ENCODE peak calls at places on chromosomes 16 and 17, in nine cellular contexts. W is heart left ventricle; F is HCT116; Z is prostate gland; D is PC-3; C is CD8-positive, alpha-beta memory T cell; V is H7; M is ovary; J is NT2/D1. L is an unnamed sample. For H3K36me3, the result is how much of the 10 kb centered on the place peaks cover.

GRCh38 chr17:45299311-45299710 is 17.5 kb downstream of the MAP3K14 start:
- DNase-seq in W (peak), F (no peak), Z (no peak), D (no peak), C (no peak), V (no peak), M (no peak), J (no peak), L (no peak)

GRCh38 chr17:50558955-50559614 is 1.4 kb upstream of the CACNA1G start:
- DNase-seq in W (no peak), F (no peak), Z (no peak), D (no peak), C (no peak), V (peak), M (peak), J (peak), L (no peak)

GRCh38 chr16:47503936-47504335 is 42.8 kb downstream of the PHKB start:
- DNase-seq in W (no peak), F (peak), Z (no peak), D (peak), C (no peak), V (no peak), M (no peak), J (no peak), L (peak)

GRCh38 chr17:57406131-57406980 is 150.0 kb downstream of the MSI2 start:
- DNase-seq in W (no peak), F (no peak), Z (peak), D (peak), C (no peak), V (no peak), M (peak), J (no peak), L (peak)

GRCh38 chr17:50345443-50346312 is at the start of gene XYLT2:
- DNase-seq in W (peak), F (peak), Z (peak), D (peak), C (peak), V (peak), M (peak), J (peak), L (peak)

GRCh38 chr16:52861614-52862022 is 191.1 kb downstream of the CHD9NB start:
- DNase-seq in W (no peak), F (peak), Z (no peak), D (peak), C (no peak), V (peak), M (no peak), J (peak), L (no peak)

GRCh38 chr17:39921323-39921722 is 2.9 kb upstream of the GSDMB start:
- DNase-seq in W (no peak), F (no peak), Z (no peak), D (no peak), C (no peak), V (peak), M (no peak), J (no peak), L (no peak)

GRCh38 chr17:29143894-29144293 is 36.3 kb downstream of the MYO18A start:
- DNase-seq in W (no peak), F (no peak), Z (no peak), D (peak), C (peak), V (peak), M (no peak), J (no peak), L (no peak)

GRCh38 chr17:18184143-18185007 is 747 bp downstream of the ALKBH5 start:
- DNase-seq in W (peak), F (no peak), Z (peak), D (peak), C (peak), V (peak), M (peak), J (no peak), L (no peak)

GRCh38 chr17:2755941-2756724 is 6.7 kb upstream of the CCDC92B start:
- DNase-seq in W (no peak), F (no peak), Z (no peak), D (no peak), C (no peak), V (peak), M (no peak), J (no peak), L (no peak)

GRCh38 chr17:76370261-76370993 is 14.0 kb upstream of the SPHK1 start:
- DNase-seq in W (peak), F (no peak), Z (peak), D (peak), C (no peak), V (peak), M (no peak), J (no peak), L (peak)

GRCh38 chr17:42563543-42563942 is 1.6 kb downstream of the COASY start:
- DNase-seq in W (no peak), F (no peak), Z (no peak), D (peak), C (no peak), V (peak), M (no peak), J (no peak), L (no peak)

GRCh38 chr17:42744283-42744805 is 496 bp downstream of the EZH1 start:
- DNase-seq in W (peak), F (peak), Z (peak), D (peak), C (no peak), V (no peak), M (no peak), J (peak), L (peak)

GRCh38 chr16:81143921-81144471 is 47.8 kb upstream of the GCSH start:
- DNase-seq in W (no peak), F (peak), Z (no peak), D (no peak), C (no peak), V (no peak), M (no peak), J (no peak), L (peak)

GRCh38 chr17:78356163-78356713 is 3.6 kb downstream of the SOCS3 start:
- DNase-seq in W (no peak), F (no peak), Z (no peak), D (peak), C (peak), V (peak), M (no peak), J (peak), L (no peak)

GRCh38 chr17:80951121-80952090 is 40.2 kb upstream of the CHMP6 start:
- DNase-seq in W (peak), F (no peak), Z (no peak), D (no peak), C (no peak), V (peak), M (peak), J (no peak), L (no peak)

GRCh38 chr17:74442670-74443515 is 11.0 kb downstream of the GPRC5C start:
- DNase-seq in W (peak), F (peak), Z (peak), D (peak), C (no peak), V (peak), M (peak), J (no peak), L (peak)

GRCh38 chr17:19770985-19771710 is 23.1 kb upstream of the ALDH3A1 start:
- DNase-seq in W (no peak), F (no peak), Z (no peak), D (no peak), C (no peak), V (no peak), M (no peak), J (no peak), L (no peak)

GRCh38 chr17:57622886-57623433 is 122.1 kb downstream of the CCDC182 start:
- DNase-seq in W (peak), F (no peak), Z (no peak), D (peak), C (no peak), V (no peak), M (no peak), J (no peak), L (peak)

GRCh38 chr17:7204828-7205461 is 14.7 kb downstream of the DLG4 start:
- DNase-seq in W (peak), F (peak), Z (no peak), D (no peak), C (peak), V (peak), M (peak), J (peak), L (no peak)
- H3K36me3 ChIP-seq in W (under half), F (under half), Z (under half), D (under half), C (under half), V (under half), M (under half), J (under half), L (under half)

DNA sequence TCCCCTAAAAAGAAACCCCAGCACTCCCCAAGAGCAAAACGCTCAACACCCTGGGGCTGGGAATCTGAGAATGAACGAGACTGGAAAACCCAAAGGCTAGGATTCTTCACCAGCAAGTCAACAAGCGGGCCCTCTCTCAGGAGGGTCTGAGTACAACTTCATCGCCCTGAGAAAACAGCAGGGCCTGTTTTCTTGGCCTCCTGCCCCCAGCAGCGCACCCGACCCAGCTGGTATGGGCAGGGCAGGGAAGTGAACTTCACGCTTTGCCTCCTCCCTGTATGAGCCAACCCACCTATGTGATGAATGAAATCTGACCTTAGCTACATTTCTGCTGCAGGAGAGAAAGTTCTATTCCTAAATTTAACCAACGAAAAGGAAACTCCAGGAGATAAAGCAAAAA is 11.1 kb downstream of the NUDT16L1 start:
- DNase-seq in W (no peak), F (no peak), Z (no peak), D (no peak), C (no peak), V (peak), M (no peak), J (no peak), L (no peak)
- H3K36me3 ChIP-seq in W (half or more), F (under half), Z (under half), D (under half), C (under half), V (under half), M (under half), J (half or more), L (under half)

GRCh38 chr17:17141279-17141678 is 64.9 kb downstream of the PLD6 start:
- DNase-seq in W (no peak), F (no peak), Z (no peak), D (no peak), C (no peak), V (peak), M (no peak), J (no peak), L (no peak)
- H3K36me3 ChIP-seq in W (half or more), F (under half), Z (under half), D (half or more), C (under half), V (under half), M (under half), J (half or more), L (under half)

DNA sequence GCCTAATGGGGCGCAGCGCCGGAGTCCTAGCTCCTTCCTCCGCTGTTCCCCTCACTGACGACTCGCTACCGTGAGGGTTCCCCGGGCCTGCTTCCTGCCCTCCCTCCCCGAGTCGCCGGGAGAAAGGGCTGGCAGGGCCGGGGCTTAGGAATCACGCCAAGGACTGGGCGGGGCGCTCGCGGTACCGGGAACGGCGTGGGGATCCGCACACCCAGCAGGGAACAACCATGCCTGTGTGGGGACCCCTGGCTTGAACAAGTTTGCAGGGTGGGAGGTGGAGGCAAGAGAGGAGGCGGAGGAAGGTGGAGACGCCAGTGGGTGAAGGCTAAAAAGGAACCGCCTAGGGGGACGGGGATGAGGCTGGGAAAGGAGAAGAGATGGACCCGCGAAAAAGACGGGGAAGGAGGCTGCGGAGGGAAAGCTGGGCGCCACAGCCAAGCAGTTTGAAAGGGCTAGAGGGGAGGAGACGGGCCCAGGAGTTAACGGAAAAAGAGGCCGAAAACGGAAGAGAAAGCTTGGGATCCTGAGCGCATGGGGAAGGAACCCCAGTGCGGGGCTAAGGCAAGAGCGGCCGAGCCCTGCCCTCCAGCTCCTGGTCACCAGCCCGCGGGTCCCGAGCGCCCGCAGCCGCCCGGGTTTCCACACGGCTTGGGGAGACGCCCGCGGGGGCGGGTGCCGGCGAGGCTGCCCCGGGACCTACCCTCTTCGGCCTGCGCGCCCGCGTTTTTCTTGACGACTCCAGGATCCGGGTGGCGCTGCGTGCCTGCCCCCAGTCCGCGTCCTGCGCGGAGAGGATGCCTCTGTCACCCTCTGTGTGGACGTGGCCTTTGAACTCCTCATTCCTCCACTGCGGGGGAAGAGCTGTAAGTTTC is 1.3 kb upstream of the CDH11 start:
- DNase-seq in W (peak), F (no peak), Z (peak), D (peak), C (no peak), V (peak), M (peak), J (no peak), L (no peak)
- H3K36me3 ChIP-seq in W (under half), F (under half), Z (under half), D (under half), C (under half), V (under half), M (under half), J (under half), L (under half)

GRCh38 chr16:57234707-57235092 is 10.4 kb upstream of the ARL2BP start:
- DNase-seq in W (no peak), F (no peak), Z (no peak), D (no peak), C (no peak), V (no peak), M (no peak), J (no peak), L (no peak)

GRCh38 chr16:57238682-57239081 is 6.4 kb upstream of the ARL2BP start:
- DNase-seq in W (no peak), F (no peak), Z (no peak), D (no peak), C (no peak), V (no peak), M (no peak), J (no peak), L (no peak)

GRCh38 chr16:57233944-57234706 is 10.9 kb upstream of the ARL2BP start:
- DNase-seq in W (peak), F (no peak), Z (no peak), D (no peak), C (no peak), V (no peak), M (no peak), J (no peak), L (no peak)

GRCh38 chr16:57231821-57232350 is 13.2 kb upstream of the ARL2BP start:
- DNase-seq in W (no peak), F (no peak), Z (peak), D (no peak), C (no peak), V (no peak), M (no peak), J (no peak), L (no peak)

GRCh38 chr16:57235128-57236092 is 9.6 kb upstream of the ARL2BP start:
- DNase-seq in W (no peak), F (no peak), Z (no peak), D (peak), C (no peak), V (no peak), M (no peak), J (no peak), L (no peak)
- H3K36me3 ChIP-seq in W (half or more), F (under half), Z (under half), D (under half), C (under half), V (under half), M (under half), J (half or more), L (under half)

DNA sequence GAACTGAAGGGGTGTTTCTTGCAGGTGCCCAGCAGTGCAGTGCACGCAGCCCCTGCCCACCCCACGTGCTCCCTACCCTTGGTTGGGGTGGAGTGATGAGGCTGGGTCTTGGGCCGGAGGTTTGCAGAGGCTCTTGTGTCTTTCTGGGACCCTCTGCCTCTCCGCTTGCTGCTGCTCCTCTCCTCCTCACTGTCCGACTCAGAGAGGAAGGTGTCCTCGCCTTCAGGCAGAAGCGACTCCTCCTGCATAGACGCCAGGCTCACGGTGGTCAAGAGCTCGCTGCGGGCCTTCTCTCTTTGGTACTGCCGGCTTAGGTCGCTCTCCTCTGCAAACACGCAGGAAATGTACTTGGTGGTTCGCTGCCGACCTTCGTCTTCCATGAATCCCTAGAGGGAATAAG is 42.9 kb downstream of the GTF3C1 start:
- DNase-seq in W (no peak), F (no peak), Z (no peak), D (no peak), C (no peak), V (no peak), M (no peak), J (no peak), L (no peak)
- H3K36me3 ChIP-seq in W (half or more), F (half or more), Z (under half), D (under half), C (half or more), V (half or more), M (under half), J (half or more), L (under half)

GRCh38 chr16:6946802-6947201 is 385.8 kb upstream of the RBFOX1 start:
- DNase-seq in W (no peak), F (no peak), Z (no peak), D (no peak), C (no peak), V (no peak), M (no peak), J (no peak), L (no peak)
- H3K36me3 ChIP-seq in W (under half), F (under half), Z (under half), D (under half), C (under half), V (under half), M (under half), J (under half), L (under half)

DNA sequence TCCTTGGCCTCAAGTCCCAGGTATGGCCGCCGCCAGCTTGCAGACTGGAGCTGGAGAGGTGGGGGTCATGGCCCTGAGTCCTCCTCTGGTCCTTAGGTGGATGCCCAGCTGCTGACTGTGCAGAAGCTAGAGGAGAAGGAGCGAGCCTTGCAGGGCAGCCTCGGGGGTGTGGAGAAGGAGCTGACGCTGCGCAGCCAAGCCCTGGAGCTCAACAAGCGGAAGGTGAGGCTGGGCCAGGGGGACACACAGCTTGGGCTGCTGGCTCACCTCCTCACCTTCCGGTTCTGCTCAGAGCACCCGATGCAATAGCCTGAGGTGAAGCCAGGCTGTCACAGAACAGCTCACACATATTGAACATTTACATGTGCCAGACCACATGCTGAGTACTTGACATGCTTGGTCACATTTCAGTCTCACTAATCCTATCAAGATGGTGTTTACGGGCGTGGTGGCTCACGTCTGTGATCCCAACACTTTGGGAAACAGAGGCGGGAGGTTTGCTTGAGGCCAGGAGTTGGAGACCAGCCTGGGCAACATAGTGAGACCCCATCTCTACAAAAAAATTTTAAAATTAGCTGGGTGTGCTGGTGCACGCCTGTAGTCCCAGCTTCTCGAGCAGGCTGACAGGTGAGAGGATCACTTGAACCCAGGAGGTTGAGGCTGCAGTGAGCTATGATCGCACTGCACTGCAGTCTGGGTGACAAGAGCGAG is 7.4 kb downstream of the RNF40 start:
- DNase-seq in W (no peak), F (no peak), Z (no peak), D (no peak), C (no peak), V (no peak), M (no peak), J (no peak), L (no peak)
- H3K36me3 ChIP-seq in W (half or more), F (half or more), Z (under half), D (under half), C (half or more), V (half or more), M (under half), J (half or more), L (under half)

GRCh38 chr16:10610499-10611184 is 30.2 kb upstream of the EMP2 start:
- DNase-seq in W (no peak), F (no peak), Z (no peak), D (no peak), C (no peak), V (no peak), M (no peak), J (no peak), L (no peak)
- H3K36me3 ChIP-seq in W (under half), F (under half), Z (under half), D (under half), C (under half), V (under half), M (under half), J (under half), L (under half)